ENCODE peak calls at places on chromosomes 16 and 17, in four cellular contexts. M, Y, Q and D are unnamed samples. For H3K36me3 and H3K4me1, the result is how much of the 10 kb centered on the place peaks cover.

GRCh38 chr17:59330314-59330942 is 1.0 kb upstream of the YPEL2 start:
- DNase-seq in M (peak), Y (peak), Q (peak), D (peak)

GRCh38 chr17:247767-248166 is 66.3 kb upstream of the DOC2B start:
- DNase-seq in M (peak), Y (no peak), Q (no peak), D (peak)

GRCh38 chr16:29765167-29766032 is 12.7 kb upstream of the ZG16 start:
- DNase-seq in M (no peak), Y (no peak), Q (peak), D (no peak)

GRCh38 chr16:82801361-82801760 is 174.6 kb downstream of the CDH13 start:
- DNase-seq in M (no peak), Y (no peak), Q (no peak), D (no peak)

GRCh38 chr16:1314399-1315068 is 5.1 kb downstream of the UBE2I start:
- DNase-seq in M (no peak), Y (no peak), Q (no peak), D (no peak)

GRCh38 chr16:361341-361871 is 8.9 kb upstream of the AXIN1 start:
- DNase-seq in M (no peak), Y (no peak), Q (no peak), D (no peak)

GRCh38 chr16:58038219-58038641 is 12.7 kb downstream of the MMP15 start:
- DNase-seq in M (no peak), Y (no peak), Q (no peak), D (no peak)

GRCh38 chr16:83886199-83886971 is 12.5 kb upstream of the MLYCD start:
- DNase-seq in M (no peak), Y (no peak), Q (no peak), D (no peak)

GRCh38 chr17:74863420-74864296 is 4.0 kb upstream of the GRIN2C start:
- DNase-seq in M (no peak), Y (no peak), Q (no peak), D (no peak)

GRCh38 chr17:72719582-72720493 is 372.6 kb downstream of the SLC39A11 start:
- DNase-seq in M (no peak), Y (no peak), Q (no peak), D (no peak)

GRCh38 chr16:24409045-24409444 is 130.3 kb upstream of the RBBP6 start:
- DNase-seq in M (no peak), Y (no peak), Q (no peak), D (no peak)

GRCh38 chr17:46885956-46886663 is 34.7 kb downstream of the WNT9B start:
- DNase-seq in M (no peak), Y (no peak), Q (no peak), D (no peak)

GRCh38 chr17:4604111-4604644 is 19.8 kb downstream of the SMTNL2 start:
- DNase-seq in M (peak), Y (no peak), Q (no peak), D (peak)

DNA sequence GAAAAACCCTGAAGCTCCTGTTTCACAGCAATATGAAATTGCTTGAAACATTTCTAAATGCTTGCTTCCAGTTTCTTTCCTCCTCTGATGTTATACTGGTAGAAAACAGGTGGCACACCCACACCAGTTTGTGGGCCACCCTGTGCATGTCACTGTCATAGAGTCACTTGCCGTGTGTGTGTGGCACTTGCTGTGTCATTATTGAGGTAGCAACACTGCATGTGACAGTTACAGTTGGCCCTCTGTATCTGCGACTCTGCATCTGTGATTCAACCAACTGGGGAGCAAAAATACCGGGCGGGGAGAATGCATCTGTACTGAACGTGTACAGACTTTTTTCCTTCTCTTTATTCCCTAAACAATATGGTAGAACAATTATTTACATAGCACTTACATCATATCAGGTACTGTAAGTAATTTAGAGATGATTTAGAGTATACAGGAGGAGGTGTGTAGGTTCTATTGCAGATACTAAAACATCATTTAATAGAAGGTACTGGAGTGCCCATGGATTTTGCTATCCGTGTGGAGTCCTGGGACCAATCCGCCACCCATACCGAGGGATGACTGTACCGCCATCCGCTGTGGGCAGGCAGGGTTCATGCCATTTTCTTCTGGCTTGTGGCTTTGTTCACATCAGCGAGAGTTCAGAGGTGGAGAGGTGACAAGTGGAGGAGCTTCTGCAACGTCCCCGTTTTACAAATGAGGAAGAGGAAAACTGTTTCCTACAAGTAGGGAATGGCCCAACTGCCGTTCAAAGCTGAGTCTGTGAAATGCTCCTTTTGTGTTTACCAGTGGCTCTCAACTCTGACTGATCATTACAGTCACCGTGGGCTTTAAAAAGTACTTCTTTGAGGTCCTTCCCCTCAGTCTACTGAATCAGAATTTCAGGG is 373.7 kb downstream of the SNX29 start:
- DNase-seq in M (no peak), Y (no peak), Q (no peak), D (no peak)
- H3K36me3 ChIP-seq in M (under half), Y (under half), Q (under half), D (under half)

DNA sequence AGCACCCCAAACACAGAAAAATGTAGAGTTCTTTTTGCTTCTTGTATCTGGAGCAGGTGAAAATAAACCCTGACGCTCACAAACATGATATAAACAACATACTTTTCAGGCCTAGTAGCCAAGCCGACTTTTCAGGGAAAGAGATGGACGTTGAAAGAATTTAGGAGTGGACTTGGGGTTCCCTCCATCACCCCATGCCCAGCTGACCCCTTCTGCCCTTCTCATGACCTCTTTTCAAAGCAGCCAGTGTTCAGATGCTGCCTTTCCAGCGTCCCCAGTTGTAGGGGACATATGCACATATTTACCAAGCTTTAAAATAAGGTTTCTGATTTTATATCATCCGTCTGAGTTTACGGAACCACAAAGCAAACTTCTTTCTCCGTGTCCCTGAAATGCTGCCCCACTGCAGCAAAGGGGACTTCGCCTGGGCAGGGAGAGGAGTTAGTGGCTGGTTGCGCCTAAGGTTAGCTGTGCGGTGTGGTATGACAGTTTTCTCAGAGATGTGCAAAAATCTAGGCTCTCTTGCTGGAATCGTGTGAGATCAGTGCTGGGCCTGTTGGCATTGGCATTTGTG is 235.5 kb downstream of the MRTFB start:
- DNase-seq in M (no peak), Y (no peak), Q (no peak), D (no peak)
- H3K4me1 ChIP-seq in M (under half), Y (under half), Q (under half), D (under half)

GRCh38 chr17:2138318-2138717 is 83.4 kb downstream of the HIC1 start:
- DNase-seq in M (no peak), Y (no peak), Q (no peak), D (peak)

GRCh38 chr17:2138768-2139167 is 83.9 kb downstream of the HIC1 start:
- DNase-seq in M (no peak), Y (no peak), Q (peak), D (no peak)

GRCh38 chr17:2140683-2141082 is 85.8 kb downstream of the HIC1 start:
- DNase-seq in M (no peak), Y (no peak), Q (no peak), D (no peak)

GRCh38 chr17:2143332-2143731 is 88.4 kb downstream of the HIC1 start:
- DNase-seq in M (no peak), Y (no peak), Q (no peak), D (no peak)

DNA sequence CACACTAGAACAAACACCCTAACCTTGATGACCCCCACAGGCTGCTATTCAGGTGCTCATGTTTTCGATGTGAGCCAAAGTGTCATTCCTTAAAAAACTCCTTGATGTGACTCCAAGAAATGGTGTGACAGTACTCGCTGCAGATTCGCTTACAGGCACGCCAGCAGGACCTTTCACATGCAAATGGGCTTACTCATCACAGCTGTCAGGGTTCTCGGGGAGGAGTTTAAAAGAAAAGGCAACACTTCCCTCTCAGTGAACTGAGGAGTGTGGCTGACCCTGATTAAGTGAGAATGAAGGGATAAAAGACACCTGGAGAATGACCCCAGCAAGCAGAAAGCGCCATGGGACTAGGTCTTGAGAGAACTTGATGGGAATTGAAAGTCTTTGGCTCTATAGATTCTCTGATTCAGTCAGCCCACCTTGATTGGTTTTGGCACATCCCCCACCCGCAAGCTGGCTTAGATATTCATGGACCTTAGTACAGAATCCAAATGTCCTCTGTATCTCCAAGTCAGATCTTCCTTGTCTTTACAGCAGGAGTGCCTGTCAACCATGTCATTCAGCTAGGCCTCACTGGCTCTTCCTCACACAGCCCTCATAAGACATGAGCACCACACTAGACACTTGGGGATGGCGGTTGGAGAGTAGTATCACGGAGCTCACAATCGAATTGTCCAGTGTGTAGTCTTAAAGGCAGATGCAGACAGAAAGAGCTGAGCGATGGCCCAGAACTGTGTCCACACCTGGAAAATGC is 82.6 kb downstream of the HIC1 start:
- DNase-seq in M (no peak), Y (no peak), Q (no peak), D (no peak)
- H3K27ac ChIP-seq in M (no peak), Y (no peak), Q (peak), D (no peak)

DNA sequence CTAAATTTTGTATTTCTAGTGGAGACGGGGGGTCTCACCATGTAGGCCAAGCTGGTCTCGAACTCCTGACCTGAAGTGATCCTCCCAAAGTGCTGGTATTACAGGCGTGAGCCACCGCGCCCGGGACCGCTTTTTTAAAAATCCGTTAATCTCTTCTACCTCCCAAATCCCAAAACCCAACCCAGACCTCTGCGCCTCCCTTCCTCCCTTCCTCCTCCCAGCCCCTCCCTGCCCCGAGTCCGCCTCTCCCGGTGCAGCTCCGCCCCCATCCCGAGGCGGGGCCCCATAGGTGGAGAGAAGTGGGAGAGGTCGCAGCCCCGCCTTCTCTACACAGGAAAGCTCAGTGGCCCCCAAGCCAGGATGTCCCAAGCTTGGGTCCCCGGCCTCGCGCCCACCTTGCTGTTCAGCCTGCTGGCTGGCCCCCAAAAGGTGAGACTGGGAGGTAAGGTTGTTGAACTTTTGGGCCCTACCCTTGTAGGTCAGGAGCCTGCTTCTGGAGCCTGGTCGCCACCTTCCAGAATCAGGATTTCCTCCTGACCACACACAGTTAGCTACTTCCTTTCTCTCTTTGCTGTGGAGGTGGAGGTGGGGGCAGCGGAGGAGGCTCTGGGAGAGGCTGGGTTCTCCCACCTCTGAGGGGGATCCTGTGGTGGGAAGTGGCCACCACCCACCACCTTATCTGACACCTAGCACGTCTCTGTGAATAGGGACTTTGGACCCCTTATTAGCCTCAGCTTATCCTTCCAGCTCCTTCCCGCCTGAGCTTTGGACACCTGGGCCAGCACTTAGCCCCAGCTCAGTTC is at the start of gene TMEM92:
- DNase-seq in M (peak), Y (no peak), Q (peak), D (no peak)
- H3K36me3 ChIP-seq in M (under half), Y (under half), Q (under half), D (under half)

DNA sequence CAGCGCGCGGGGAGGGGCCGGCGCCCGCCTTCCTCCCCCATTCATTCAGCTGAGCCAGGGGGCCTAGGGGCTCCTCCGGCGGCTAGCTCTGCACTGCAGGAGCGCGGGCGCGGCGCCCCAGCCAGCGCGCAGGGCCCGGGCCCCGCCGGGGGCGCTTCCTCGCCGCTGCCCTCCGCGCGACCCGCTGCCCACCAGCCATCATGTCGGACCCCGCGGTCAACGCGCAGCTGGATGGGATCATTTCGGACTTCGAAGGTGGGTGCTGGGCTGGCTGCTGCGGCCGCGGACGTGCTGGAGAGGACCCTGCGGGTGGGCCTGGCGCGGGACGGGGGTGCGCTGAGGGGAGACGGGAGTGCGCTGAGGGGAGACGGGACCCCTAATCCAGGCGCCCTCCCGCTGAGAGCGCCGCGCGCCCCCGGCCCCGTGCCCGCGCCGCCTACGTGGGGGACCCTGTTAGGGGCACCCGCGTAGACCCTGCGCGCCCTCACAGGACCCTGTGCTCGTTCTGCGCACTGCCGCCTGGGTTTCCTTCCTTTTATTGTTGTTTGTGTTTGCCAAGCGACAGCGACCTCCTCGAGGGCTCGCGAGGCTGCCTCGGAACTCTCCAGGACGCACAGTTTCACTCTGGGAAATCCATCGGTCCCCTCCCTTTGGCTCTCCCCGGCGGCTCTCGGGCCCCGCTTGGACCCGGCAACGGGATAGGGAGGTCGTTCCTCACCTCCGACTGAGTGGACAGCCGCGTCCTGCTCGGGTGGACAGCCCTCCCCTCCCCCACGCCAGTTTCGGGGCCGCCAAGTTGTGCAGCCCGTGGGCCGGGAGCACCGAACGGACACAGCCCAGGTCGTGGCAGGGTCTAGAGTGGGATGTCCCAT is 232.8 kb downstream of the SEC14L1 start:
- DNase-seq in M (peak), Y (peak), Q (no peak), D (peak)
- H3K4me1 ChIP-seq in M (half or more), Y (half or more), Q (under half), D (under half)